ENCODE peak calls at places on chromosomes 11 and 22, in six cellular contexts. J is GM23338, T is PC-9, S is HCT116, O is neuronal stem cell, N is IMR-90. X is an unnamed sample.

GRCh38 chr11:113372317-113372716 is 15.3 kb upstream of the ANKK1 start:
- DNase-seq in J (no peak), T (no peak), N (peak), S (no peak), O (no peak), X (no peak)

GRCh38 chr11:124481365-124482323 is 36.1 kb upstream of the OR8B8 start:
- DNase-seq in O (no peak), S (no peak), T (no peak), J (peak), N (peak), X (peak)

GRCh38 chr11:130448416-130449068 is at the start of gene ADAMTS15:
- DNase-seq in S (peak), N (peak), O (peak), T (peak), J (peak), X (peak)

GRCh38 chr11:28488336-28488735 is 380.1 kb downstream of the METTL15 start:
- DNase-seq in J (no peak), S (no peak), O (no peak), T (no peak), N (no peak), X (no peak)

GRCh38 chr11:64208086-64208795 is 1.7 kb downstream of the FERMT3 start:
- DNase-seq in O (no peak), S (no peak), N (no peak), J (no peak), T (no peak), X (peak)

GRCh38 chr11:104254347-104254746 is 90.4 kb upstream of the PDGFD start:
- DNase-seq in J (peak), T (no peak), S (peak), N (no peak), O (peak), X (peak)

GRCh38 chr22:25141994-25142620 is 57.6 kb upstream of the CRYBB3 start:
- DNase-seq in S (no peak), O (no peak), T (no peak), J (peak), N (no peak), X (peak)

GRCh38 chr22:36433318-36434231 is 45.8 kb upstream of the MYH9 start:
- DNase-seq in N (no peak), O (no peak), S (no peak), J (peak), T (no peak), X (no peak)

GRCh38 chr11:130070109-130070828 is 575 bp downstream of the APLP2 start:
- DNase-seq in J (peak), S (no peak), N (peak), T (no peak), O (no peak), X (peak)

GRCh38 chr11:3220521-3221407 is 2.2 kb upstream of the MRGPRG start:
- DNase-seq in O (no peak), N (no peak), S (no peak), J (no peak), T (no peak), X (no peak)

GRCh38 chr22:19773470-19774040 is 13.0 kb downstream of the TBX1 start:
- DNase-seq in O (no peak), J (no peak), N (no peak), S (no peak), T (no peak), X (no peak)

GRCh38 chr11:44861829-44862545 is 88.7 kb downstream of the TP53I11 start:
- DNase-seq in T (peak), S (peak), O (no peak), J (peak), N (peak), X (peak)

GRCh38 chr11:105456950-105457349 is 152.9 kb upstream of the GRIA4 start:
- DNase-seq in S (no peak), T (no peak), J (peak), O (no peak), N (no peak), X (peak)

GRCh38 chr11:3631331-3631730 is 10.5 kb downstream of the ART5 start:
- DNase-seq in J (no peak), N (no peak), T (no peak), O (no peak), S (no peak), X (no peak)

GRCh38 chr11:120135838-120136237 is 2.1 kb downstream of the TRIM29 start:
- DNase-seq in S (no peak), J (no peak), O (no peak), T (no peak), N (no peak), X (no peak)

GRCh38 chr11:29224739-29225384 is 792.0 kb downstream of the KCNA4 start:
- DNase-seq in S (no peak), T (no peak), J (peak), N (no peak), O (no peak), X (peak)

GRCh38 chr22:20899827-20900423 is 17.3 kb upstream of the CRKL start:
- DNase-seq in T (no peak), J (no peak), O (no peak), S (no peak), N (no peak), X (no peak)

GRCh38 chr11:109914038-109914437 is 179.2 kb upstream of the ZC3H12C start:
- DNase-seq in T (peak), N (no peak), O (no peak), J (peak), S (peak), X (no peak)

GRCh38 chr22:19610518-19611253 is 86.5 kb upstream of the CLDN5 start:
- DNase-seq in T (no peak), N (no peak), J (peak), S (no peak), O (no peak), X (no peak)

GRCh38 chr11:131408011-131408640 is 37.7 kb downstream of the NTM start:
- DNase-seq in S (no peak), J (peak), N (peak), O (no peak), T (no peak), X (peak)

GRCh38 chr11:107988397-107989158 is 20.1 kb upstream of the CUL5 start:
- DNase-seq in T (no peak), O (no peak), S (no peak), J (no peak), N (no peak), X (no peak)

GRCh38 chr11:44179173-44179572 is 83.7 kb downstream of the EXT2 start:
- DNase-seq in T (no peak), S (no peak), J (no peak), N (peak), O (no peak), X (no peak)

GRCh38 chr22:19080853-19081252 is 41.4 kb downstream of the DGCR2 start:
- DNase-seq in J (no peak), S (no peak), T (no peak), N (no peak), O (no peak), X (no peak)

GRCh38 chr22:23178512-23179254 is 1.6 kb upstream of the BCR start:
- DNase-seq in O (no peak), S (peak), T (no peak), N (peak), J (peak), X (peak)

GRCh38 chr11:107780136-107780535 is 68.3 kb upstream of the SLN start:
- DNase-seq in J (no peak), T (peak), N (no peak), O (no peak), S (no peak), X (no peak)

GRCh38 chr11:70159612-70160570 is 43.2 kb upstream of the FADD start:
- DNase-seq in T (peak), J (no peak), N (peak), S (peak), O (no peak), X (no peak)

GRCh38 chr11:86749376-86749775 is 51.0 kb upstream of the PRSS23 start:
- DNase-seq in N (no peak), T (no peak), J (peak), O (no peak), S (no peak), X (peak)

GRCh38 chr11:22832315-22833041 is 2.9 kb upstream of the SVIP start:
- DNase-seq in J (no peak), O (no peak), N (no peak), T (no peak), S (peak), X (no peak)

GRCh38 chr11:57482782-57483569 is 22.6 kb downstream of the RTN4RL2 start:
- DNase-seq in N (peak), S (no peak), J (peak), O (peak), T (no peak), X (peak)

GRCh38 chr22:23791737-23792645 is 5.2 kb downstream of the SMARCB1 start:
- DNase-seq in O (no peak), J (no peak), N (no peak), T (no peak), S (no peak), X (no peak)

GRCh38 chr11:44327730-44328691 is 18.1 kb upstream of the ALX4 start:
- DNase-seq in J (no peak), S (no peak), O (no peak), N (no peak), T (no peak), X (no peak)

GRCh38 chr11:44884056-44884455 is 66.6 kb downstream of the TP53I11 start:
- DNase-seq in S (no peak), J (no peak), N (no peak), O (no peak), T (no peak), X (no peak)

GRCh38 chr11:64970731-64971151 is 1.2 kb downstream of the MAJIN start:
- DNase-seq in J (no peak), T (peak), S (no peak), N (no peak), O (no peak), X (no peak)

GRCh38 chr11:15157181-15157580 is 42.5 kb downstream of the INSC start:
- DNase-seq in O (no peak), S (no peak), J (no peak), T (no peak), N (peak), X (no peak)

GRCh38 chr11:68780829-68781228 is 29.5 kb upstream of the TESMIN start:
- DNase-seq in S (peak), O (no peak), T (no peak), N (no peak), J (peak), X (peak)

GRCh38 chr22:31942091-31942490 is 2.2 kb upstream of the YWHAH start:
- DNase-seq in J (no peak), T (no peak), O (no peak), N (no peak), S (no peak), X (no peak)

GRCh38 chr11:118002541-118003019 is 16.4 kb downstream of the IL10RA start:
- DNase-seq in T (peak), J (peak), N (no peak), O (peak), S (no peak), X (peak)

GRCh38 chr11:15006139-15006759 is 34.1 kb upstream of the CALCA start:
- DNase-seq in T (no peak), O (no peak), N (peak), S (peak), J (peak), X (peak)

GRCh38 chr11:31959711-31960110 is 131.2 kb upstream of the RCN1 start:
- DNase-seq in N (peak), O (no peak), S (no peak), J (no peak), T (peak), X (no peak)

DNA sequence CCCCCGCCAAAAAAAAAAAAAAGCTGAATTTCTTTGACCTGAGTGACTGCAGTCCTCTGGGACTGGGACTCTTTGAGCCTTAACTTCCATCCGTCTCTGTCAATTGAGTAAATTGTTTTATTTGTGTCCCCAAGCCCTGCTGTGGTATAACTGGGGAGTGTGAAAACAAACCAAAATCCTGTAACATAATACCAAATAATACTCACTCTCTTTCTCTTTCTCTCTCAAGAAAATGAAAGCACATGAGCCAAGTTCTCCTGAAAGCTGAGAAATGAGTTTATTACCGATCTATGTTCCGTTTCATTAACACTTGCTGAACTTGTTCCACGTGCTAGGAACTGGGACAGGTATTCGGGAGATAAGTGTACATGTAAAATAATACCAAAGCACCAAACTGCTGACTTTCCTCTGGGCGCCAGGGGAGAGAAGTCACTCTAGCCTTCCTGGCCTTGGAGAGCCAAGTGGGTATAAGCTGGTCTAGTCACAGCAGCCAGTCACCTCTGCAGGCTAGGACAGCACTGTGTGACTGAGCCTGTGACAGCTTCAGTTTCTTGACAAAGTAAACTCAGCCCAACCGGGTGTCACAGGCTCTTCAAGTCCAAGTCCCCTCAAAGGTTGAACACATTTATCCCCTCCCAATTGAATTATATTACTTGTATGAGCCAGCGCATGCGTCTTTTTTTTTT is 23.1 kb downstream of the CD6 start:
- DNase-seq in T (no peak), N (no peak), O (no peak), J (no peak), S (no peak), X (no peak)
- H3K4me2 ChIP-seq in T (no peak), N (no peak), O (no peak), J (no peak), S (no peak), X (no peak)

GRCh38 chr11:59773082-59773438 is 17.9 kb downstream of the STX3 start:
- DNase-seq in O (no peak), S (no peak), N (no peak), J (no peak), T (no peak), X (no peak)
- H3K4me3 ChIP-seq in O (no peak), S (no peak), N (no peak), J (no peak), T (no peak), X (no peak)

GRCh38 chr22:39083212-39084165 is 6.4 kb downstream of the APOBEC3G start:
- DNase-seq in N (no peak), T (no peak), J (no peak), S (no peak), O (no peak), X (no peak)
- H3K4me2 ChIP-seq in N (no peak), T (peak), J (no peak), S (no peak), O (no peak), X (no peak)

GRCh38 chr11:123360267-123360936 is 69.7 kb upstream of the GRAMD1B start:
- DNase-seq in T (no peak), J (no peak), S (no peak), O (no peak), N (no peak), X (no peak)

GRCh38 chr11:123354371-123354770 is 75.7 kb upstream of the GRAMD1B start:
- DNase-seq in T (no peak), J (no peak), O (no peak), S (no peak), N (no peak), X (no peak)

GRCh38 chr11:123356539-123356938 is 73.5 kb upstream of the GRAMD1B start:
- DNase-seq in J (no peak), S (no peak), O (no peak), T (no peak), N (no peak), X (no peak)

GRCh38 chr11:123357990-123358827 is 71.9 kb upstream of the GRAMD1B start:
- DNase-seq in O (peak), N (peak), S (no peak), T (no peak), J (peak), X (peak)

DNA sequence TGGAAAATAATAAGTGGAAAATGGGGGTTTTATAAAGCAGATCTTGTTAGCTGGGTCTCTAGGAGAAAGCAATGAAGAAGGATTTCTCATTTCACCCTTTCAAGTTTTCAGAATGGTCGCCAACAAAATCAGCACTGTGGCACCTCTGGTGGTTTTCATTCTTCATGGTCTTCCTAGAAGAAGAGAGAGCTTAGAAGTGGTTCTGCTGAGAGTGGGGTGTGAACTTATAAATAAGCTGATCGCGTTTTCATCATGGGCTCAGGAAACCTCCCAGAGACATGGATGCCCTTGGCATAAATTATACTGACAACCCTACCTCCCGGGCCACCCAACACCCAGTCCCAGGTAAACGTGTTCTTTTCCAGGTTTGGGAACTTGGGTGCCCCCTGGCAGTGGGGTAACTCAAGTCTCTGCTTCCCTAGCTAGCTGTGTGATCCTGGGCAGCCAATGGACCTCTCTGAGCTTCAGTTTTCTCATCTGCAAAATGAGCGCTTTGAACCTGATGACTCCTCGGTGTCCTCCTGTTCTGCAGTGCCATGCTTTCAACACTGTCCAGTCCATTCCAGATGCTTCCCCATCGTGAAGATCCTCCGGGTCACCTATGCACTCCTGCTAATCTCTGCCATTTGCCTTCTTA is 72.6 kb upstream of the GRAMD1B start:
- DNase-seq in S (no peak), T (no peak), J (peak), O (no peak), N (no peak), X (no peak)
- H3K4me3 ChIP-seq in S (no peak), T (no peak), J (peak), O (no peak), N (no peak), X (peak)

GRCh38 chr11:134501406-134502152 is 89.5 kb upstream of the B3GAT1 start:
- DNase-seq in N (no peak), J (no peak), T (no peak), O (no peak), S (no peak), X (no peak)
- H3K4me2 ChIP-seq in N (no peak), J (no peak), T (no peak), O (no peak), S (no peak), X (no peak)

GRCh38 chr22:46614070-46614931 is 5.9 kb upstream of the GRAMD4 start:
- DNase-seq in N (no peak), S (no peak), O (no peak), T (no peak), J (no peak), X (no peak)
- H3K4me3 ChIP-seq in N (no peak), S (no peak), O (no peak), T (no peak), J (no peak), X (no peak)